ENCODE peak calls at places on chromosomes 16 and 17, in five cellular contexts. U is Peyer's patch; C is B cell; R is CD8-positive, alpha-beta T cell; N is IMR-90. B is an unnamed sample.

GRCh38 chr17:75684924-75685323 is 17.8 kb downstream of the SAP30BP start:
- DNase-seq in U (no peak), C (no peak), R (no peak), N (no peak), B (no peak)

GRCh38 chr17:10797848-10798328 is 6.0 kb downstream of the TMEM238L start:
- DNase-seq in C (no peak), N (no peak), U (no peak), R (no peak), B (no peak)

GRCh38 chr16:1548234-1548633 is 14.8 kb downstream of the TMEM204 start:
- DNase-seq in R (no peak), C (no peak), N (no peak), U (no peak), B (no peak)

GRCh38 chr17:7001562-7001961 is 5.7 kb downstream of the ALOX12 start:
- DNase-seq in C (peak; percentile 53), U (no peak), R (no peak), N (no peak), B (no peak)

GRCh38 chr17:31673076-31673475 is 186.0 kb downstream of the COPRS start:
- DNase-seq in R (no peak), U (no peak), N (no peak), C (no peak), B (no peak)

GRCh38 chr17:76498886-76499667 is 2.1 kb downstream of the RHBDF2 start:
- DNase-seq in R (no peak), N (no peak), C (peak; percentile 62), U (peak; percentile 69), B (peak; percentile 59)

GRCh38 chr17:74123350-74123749 is 80.1 kb upstream of the RPL38 start:
- DNase-seq in U (no peak), C (no peak), N (no peak), R (no peak), B (no peak)

GRCh38 chr17:38534498-38534885 is 71.3 kb downstream of the SRCIN1 start:
- DNase-seq in C (no peak), R (no peak), U (no peak), N (no peak), B (no peak)

GRCh38 chr16:50183316-50183715 is 30.2 kb downstream of the TENT4B start:
- DNase-seq in U (no peak), N (peak; percentile 78), R (no peak), C (no peak), B (no peak)

GRCh38 chr17:7017827-7018200 is 5.0 kb upstream of the BCL6B start:
- DNase-seq in U (no peak), N (no peak), C (no peak), R (no peak), B (no peak)

GRCh38 chr17:74245145-74245817 is 28.8 kb upstream of the DNAI2 start:
- DNase-seq in R (no peak), N (no peak), U (no peak), C (no peak), B (no peak)

GRCh38 chr16:359871-360697 is 7.6 kb upstream of the AXIN1 start:
- DNase-seq in U (no peak), N (no peak), C (no peak), R (no peak), B (no peak)

GRCh38 chr17:42832213-42832933 is 824 bp upstream of the PSME3 start:
- DNase-seq in R (no peak), C (no peak), N (no peak), U (no peak), B (no peak)

GRCh38 chr16:974001-974601 is 3.3 kb upstream of the LMF1 start:
- DNase-seq in C (no peak), N (no peak), U (peak; percentile 54), R (no peak), B (no peak)

GRCh38 chr16:23573822-23574221 is 16.3 kb downstream of the UBFD1 start:
- DNase-seq in R (no peak), N (no peak), U (no peak), C (no peak), B (no peak)

GRCh38 chr16:23896832-23897821 is 61.3 kb downstream of the PRKCB start:
- DNase-seq in C (no peak), N (no peak), R (no peak), U (no peak), B (no peak)

GRCh38 chr16:85376292-85377095 is 236.6 kb upstream of the GSE1 start:
- DNase-seq in C (no peak), R (no peak), N (no peak), U (no peak), B (no peak)

GRCh38 chr16:69701452-69701851 is 24.9 kb downstream of the NQO1 start:
- DNase-seq in U (no peak), R (no peak), C (no peak), N (no peak), B (no peak)

GRCh38 chr16:4053663-4054479 is 62.4 kb downstream of the ADCY9 start:
- DNase-seq in U (no peak), N (peak; percentile 95), R (no peak), C (no peak), B (no peak)

GRCh38 chr16:4338712-4339299 is 12.3 kb downstream of the PAM16 start:
- DNase-seq in C (no peak), N (no peak), R (no peak), U (no peak), B (no peak)

GRCh38 chr16:4101421-4102275 is 14.6 kb downstream of the ADCY9 start:
- DNase-seq in N (no peak), R (no peak), C (no peak), U (no peak), B (no peak)

GRCh38 chr17:28897769-28898259 is 281 bp upstream of the FLOT2 start:
- DNase-seq in C (no peak), U (peak; percentile 63), R (peak; percentile 35), N (no peak), B (no peak)

GRCh38 chr16:10529895-10530669 is 50.3 kb downstream of the EMP2 start:
- DNase-seq in R (no peak), U (no peak), C (no peak), N (no peak), B (no peak)

GRCh38 chr17:18229771-18230170 is 4.3 kb downstream of the LLGL1 start:
- DNase-seq in U (no peak), C (no peak), R (no peak), N (no peak), B (no peak)

GRCh38 chr16:85253127-85253941 is 141.1 kb upstream of the CIBAR2 start:
- DNase-seq in N (peak; percentile 29), U (peak; percentile 27), C (peak; percentile 77), R (peak; percentile 49), B (peak; percentile 93)

GRCh38 chr17:7859028-7859427 is 1.2 kb downstream of the CYB5D1 start:
- DNase-seq in U (no peak), C (no peak), R (no peak), N (no peak), B (no peak)

GRCh38 chr16:65754799-65755691 is 611.4 kb upstream of the CDH5 start:
- DNase-seq in C (no peak), R (no peak), N (peak; percentile 75), U (no peak), B (no peak)

GRCh38 chr17:60678118-60678444 is 430 bp downstream of the BCAS3 start:
- DNase-seq in R (no peak), U (no peak), N (no peak), C (no peak), B (no peak)
- TF ChIP-seq CTCF in R (no peak), U (no peak), N (no peak), C (no peak), B (no peak)

GRCh38 chr17:79722787-79723186 is 8.0 kb upstream of the ENPP7 start:
- DNase-seq in C (no peak), R (no peak), U (no peak), N (no peak), B (no peak)

GRCh38 chr17:79716183-79716797 is 14.5 kb upstream of the ENPP7 start:
- DNase-seq in U (no peak), R (no peak), N (no peak), C (no peak), B (no peak)

GRCh38 chr17:79720705-79721295 is 9.9 kb upstream of the ENPP7 start:
- DNase-seq in C (no peak), U (no peak), R (no peak), N (no peak), B (no peak)

GRCh38 chr17:79721993-79722671 is 8.6 kb upstream of the ENPP7 start:
- DNase-seq in C (no peak), N (no peak), R (no peak), U (no peak), B (no peak)
- TF ChIP-seq CTCF in C (no peak), N (peak; percentile 16), R (no peak), U (no peak), B (no peak)

GRCh38 chr16:5502467-5502869 is 404.9 kb upstream of the EEF2KMT start:
- DNase-seq in N (no peak), R (no peak), C (no peak), U (no peak), B (peak; percentile 27)
- TF ChIP-seq CTCF in N (no peak), R (no peak), C (no peak), U (no peak), B (no peak)

DNA sequence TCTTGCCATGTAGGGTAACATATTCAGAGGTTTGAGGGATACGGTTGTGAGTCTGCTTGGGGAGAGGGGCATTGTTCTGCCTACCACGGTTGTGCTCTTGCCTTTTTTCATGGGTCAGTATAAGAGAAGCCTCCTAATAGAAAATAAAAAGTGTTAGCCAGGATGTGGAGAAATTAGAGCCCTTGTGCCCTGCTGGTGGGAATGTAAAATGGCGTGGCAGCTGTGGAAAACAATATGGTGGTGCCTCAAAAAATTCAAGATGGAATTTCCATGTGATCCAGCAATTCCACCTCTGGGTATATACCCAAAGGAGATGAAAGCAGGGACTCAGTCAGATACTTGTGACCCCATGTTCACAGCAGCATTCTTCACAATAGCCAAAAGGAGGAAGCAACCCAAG is 14.2 kb upstream of the LRRC75A start:
- DNase-seq in N (no peak), R (no peak), U (no peak), C (no peak), B (no peak)
- TF ChIP-seq CTCF in N (peak; percentile 12), R (no peak), U (no peak), C (no peak), B (no peak)

GRCh38 chr17:64661731-64661980 is 451 bp downstream of the SMURF2 start:
- DNase-seq in N (no peak), U (peak; percentile 61), R (no peak), C (no peak), B (no peak)

GRCh38 chr17:64657610-64658125 is 4.4 kb downstream of the SMURF2 start:
- DNase-seq in C (no peak), N (no peak), U (no peak), R (no peak), B (no peak)

GRCh38 chr17:64662774-64663367 is 764 bp upstream of the SMURF2 start:
- DNase-seq in N (no peak), U (no peak), R (no peak), C (no peak), B (no peak)

GRCh38 chr17:64658931-64659330 is 3.2 kb downstream of the SMURF2 start:
- DNase-seq in U (no peak), N (peak; percentile 90), C (no peak), R (no peak), B (no peak)

GRCh38 chr17:64661981-64662773 is at the start of gene SMURF2:
- DNase-seq in R (peak; percentile 74), C (peak; percentile 88), N (peak; percentile 61), U (peak; percentile 86), B (peak; percentile 96)
- TF ChIP-seq CTCF in R (no peak), C (peak; percentile 12), N (no peak), U (no peak), B (no peak)

GRCh38 chr17:50919321-50920040 is 53.3 kb upstream of the TOB1 start:
- DNase-seq in R (peak; percentile 74), N (peak; percentile 82), U (peak; percentile 34), C (peak; percentile 57), B (peak; percentile 84)
- TF ChIP-seq CTCF in R (no peak), N (no peak), U (no peak), C (no peak), B (no peak)